ENCODE peak calls at places on chromosomes 2 and 18, in four cellular contexts. I is body of pancreas, F is left ventricle myocardium superior, R is GM12865. V is an unnamed sample.
A peak's percentile ranks its signal among the peaks of the same experiment; 100 is the strongest.

GRCh38 chr2:6148887-6149286 is 456.7 kb downstream of the SOX11 start:
- DNase-seq in I (no peak), F (no peak), R (no peak), V (no peak)

GRCh38 chr2:217127744-217128143 is 267.9 kb upstream of the TNP1 start:
- DNase-seq in I (no peak), F (no peak), R (no peak), V (no peak)

GRCh38 chr2:173965372-173966025 is at the start of gene SP3:
- DNase-seq in I (peak; percentile 97), F (peak; percentile 98), R (peak; percentile 98), V (peak; percentile 98)

GRCh38 chr2:122300758-122301157 is 545.3 kb downstream of the TSN start:
- DNase-seq in I (no peak), F (no peak), R (peak; percentile 45), V (no peak)

GRCh38 chr2:240468300-240469238 is 33.1 kb downstream of the GPC1 start:
- DNase-seq in I (no peak), F (peak; percentile 29), R (no peak), V (no peak)

GRCh38 chr2:85900366-85900765 is 11.6 kb upstream of the ST3GAL5 start:
- DNase-seq in I (no peak), F (no peak), R (no peak), V (no peak)

GRCh38 chr2:228066416-228066815 is 115.1 kb downstream of the SPHKAP start:
- DNase-seq in I (no peak), F (no peak), R (no peak), V (no peak)

GRCh38 chr18:23209031-23209430 is 73.7 kb downstream of the CABLES1 start:
- DNase-seq in I (no peak), F (no peak), R (no peak), V (no peak)

GRCh38 chr2:240596491-240596931 is 10.0 kb downstream of the CAPN10 start:
- DNase-seq in I (peak; percentile 7), F (peak; percentile 86), R (no peak), V (no peak)

GRCh38 chr2:231682546-231683291 is 25.6 kb upstream of the PTMA start:
- DNase-seq in I (no peak), F (no peak), R (no peak), V (no peak)

GRCh38 chr2:54520687-54521086 is 64.6 kb downstream of the SPTBN1 start:
- DNase-seq in I (no peak), F (no peak), R (no peak), V (no peak)

GRCh38 chr2:182541268-182541667 is 114.4 kb upstream of the PDE1A start:
- DNase-seq in I (no peak), F (no peak), R (peak; percentile 18), V (no peak)

GRCh38 chr2:14424478-14425390 is 207.8 kb upstream of the LRATD1 start:
- DNase-seq in I (no peak), F (no peak), R (no peak), V (peak; percentile 66)

GRCh38 chr2:234454433-234454832 is 42.4 kb downstream of the ARL4C start:
- DNase-seq in I (no peak), F (no peak), R (peak; percentile 40), V (peak; percentile 25)

GRCh38 chr2:188497736-188498135 is 206.1 kb downstream of the GULP1 start:
- DNase-seq in I (no peak), F (no peak), R (no peak), V (no peak)

GRCh38 chr2:162435676-162436075 is 91.7 kb downstream of the GCA start:
- DNase-seq in I (no peak), F (no peak), R (no peak), V (no peak)

GRCh38 chr2:17636989-17637906 is 96.8 kb downstream of the VSNL1 start:
- DNase-seq in I (no peak), F (no peak), R (no peak), V (no peak)

GRCh38 chr2:190759749-190760213 is 110.9 kb downstream of the NAB1 start:
- DNase-seq in I (no peak), F (no peak), R (no peak), V (peak; percentile 49)

GRCh38 chr2:22795467-22795866 is 589.5 kb upstream of the KLHL29 start:
- DNase-seq in I (no peak), F (no peak), R (no peak), V (no peak)

GRCh38 chr2:42755161-42755900 is 8.6 kb downstream of the OXER1 start:
- DNase-seq in I (peak; percentile 87), F (no peak), R (no peak), V (peak; percentile 20)

GRCh38 chr18:59665057-59666007 is 31.9 kb downstream of the CCBE1 start:
- DNase-seq in I (no peak), F (no peak), R (no peak), V (no peak)

GRCh38 chr2:120661551-120661950 is 74.1 kb upstream of the GLI2 start:
- DNase-seq in I (peak; percentile 66), F (peak; percentile 87), R (no peak), V (no peak)

V was measured in small intestine.